ENCODE peak calls at places on chromosomes 11 and 22, in seven cellular contexts. One of them, this sample, is unnamed.

GRCh38 chr22:26981520-26981919 is 324.1 kb downstream of the MIAT start:
- DNase-seq in body of pancreas: no peak
- DNase-seq in HCT116: no peak
- DNase-seq in adrenal gland: no peak
- DNase-seq in uterus: peak
- DNase-seq in A549: no peak
- DNase-seq in transverse colon: peak
- DNase-seq in this sample: no peak

GRCh38 chr22:28395920-28396447 is 283.7 kb downstream of the TTC28 start:
- DNase-seq in body of pancreas: no peak
- DNase-seq in HCT116: no peak
- DNase-seq in adrenal gland: no peak
- DNase-seq in uterus: no peak
- DNase-seq in A549: no peak
- DNase-seq in transverse colon: no peak
- DNase-seq in this sample: no peak

GRCh38 chr11:118618991-118619375 is 11.6 kb downstream of the PHLDB1 start:
- DNase-seq in body of pancreas: peak
- DNase-seq in HCT116: no peak
- DNase-seq in adrenal gland: peak
- DNase-seq in uterus: peak
- DNase-seq in A549: no peak
- DNase-seq in transverse colon: no peak
- DNase-seq in this sample: peak

GRCh38 chr11:5689551-5689983 is at the start of gene TRIM22:
- DNase-seq in body of pancreas: peak
- DNase-seq in HCT116: no peak
- DNase-seq in adrenal gland: peak
- DNase-seq in uterus: peak
- DNase-seq in A549: no peak
- DNase-seq in transverse colon: peak
- DNase-seq in this sample: no peak

GRCh38 chr11:111427471-111427912 is 48.4 kb upstream of the POU2AF1 start:
- DNase-seq in body of pancreas: peak
- DNase-seq in HCT116: no peak
- DNase-seq in adrenal gland: no peak
- DNase-seq in uterus: peak
- DNase-seq in A549: no peak
- DNase-seq in transverse colon: no peak
- DNase-seq in this sample: peak

GRCh38 chr11:74319139-74319538 is 7.7 kb upstream of the P4HA3 start:
- DNase-seq in body of pancreas: no peak
- DNase-seq in HCT116: no peak
- DNase-seq in adrenal gland: peak
- DNase-seq in uterus: no peak
- DNase-seq in A549: no peak
- DNase-seq in transverse colon: no peak
- DNase-seq in this sample: no peak

GRCh38 chr11:28117712-28118111 is 9.5 kb downstream of the METTL15 start:
- DNase-seq in body of pancreas: no peak
- DNase-seq in HCT116: no peak
- DNase-seq in adrenal gland: no peak
- DNase-seq in uterus: no peak
- DNase-seq in A549: no peak
- DNase-seq in transverse colon: no peak
- DNase-seq in this sample: no peak

GRCh38 chr11:44248109-44248508 is 61.8 kb downstream of the ALX4 start:
- DNase-seq in body of pancreas: no peak
- DNase-seq in HCT116: no peak
- DNase-seq in adrenal gland: no peak
- DNase-seq in uterus: no peak
- DNase-seq in A549: no peak
- DNase-seq in transverse colon: no peak
- DNase-seq in this sample: no peak

GRCh38 chr11:31826530-31827438 is 15.7 kb upstream of the PAX6 start:
- DNase-seq in body of pancreas: no peak
- DNase-seq in HCT116: no peak
- DNase-seq in adrenal gland: no peak
- DNase-seq in uterus: no peak
- DNase-seq in A549: no peak
- DNase-seq in transverse colon: no peak
- DNase-seq in this sample: no peak

GRCh38 chr11:14253437-14253836 is 105.5 kb downstream of the RRAS2 start:
- DNase-seq in body of pancreas: no peak
- DNase-seq in HCT116: no peak
- DNase-seq in adrenal gland: no peak
- DNase-seq in uterus: no peak
- DNase-seq in A549: no peak
- DNase-seq in transverse colon: no peak
- DNase-seq in this sample: no peak

GRCh38 chr11:42407379-42407778 is 904.4 kb upstream of the API5 start:
- DNase-seq in body of pancreas: no peak
- DNase-seq in HCT116: no peak
- DNase-seq in adrenal gland: no peak
- DNase-seq in uterus: no peak
- DNase-seq in A549: no peak
- DNase-seq in transverse colon: no peak
- DNase-seq in this sample: no peak

GRCh38 chr11:55826919-55827318 is at the start of gene OR5L2:
- DNase-seq in body of pancreas: no peak
- DNase-seq in HCT116: no peak
- DNase-seq in adrenal gland: no peak
- DNase-seq in uterus: no peak
- DNase-seq in A549: no peak
- DNase-seq in transverse colon: no peak
- DNase-seq in this sample: no peak

GRCh38 chr11:14578551-14578956 is 58.4 kb upstream of the PSMA1 start:
- DNase-seq in body of pancreas: peak
- DNase-seq in HCT116: no peak
- DNase-seq in adrenal gland: peak
- DNase-seq in uterus: no peak
- DNase-seq in A549: no peak
- DNase-seq in transverse colon: peak
- DNase-seq in this sample: no peak

GRCh38 chr11:115334932-115335788 is 169.1 kb downstream of the CADM1 start:
- DNase-seq in body of pancreas: no peak
- DNase-seq in HCT116: no peak
- DNase-seq in adrenal gland: no peak
- DNase-seq in uterus: no peak
- DNase-seq in A549: peak
- DNase-seq in transverse colon: no peak
- DNase-seq in this sample: no peak

GRCh38 chr11:76846441-76846840 is 14.3 kb upstream of the ACER3 start:
- DNase-seq in body of pancreas: no peak
- DNase-seq in HCT116: no peak
- DNase-seq in adrenal gland: no peak
- DNase-seq in uterus: no peak
- DNase-seq in A549: no peak
- DNase-seq in transverse colon: no peak
- DNase-seq in this sample: no peak

GRCh38 chr22:35329114-35329847 is 29.6 kb downstream of the TOM1 start:
- DNase-seq in body of pancreas: no peak
- DNase-seq in HCT116: no peak
- DNase-seq in adrenal gland: no peak
- DNase-seq in uterus: no peak
- DNase-seq in A549: no peak
- DNase-seq in transverse colon: no peak
- DNase-seq in this sample: no peak
- TF ChIP-seq CTCF in body of pancreas: no peak
- TF ChIP-seq CTCF in HCT116: no peak
- TF ChIP-seq CTCF in adrenal gland: no peak
- TF ChIP-seq CTCF in uterus: no peak
- TF ChIP-seq CTCF in A549: no peak
- TF ChIP-seq CTCF in transverse colon: no peak
- TF ChIP-seq CTCF in this sample: no peak

GRCh38 chr11:65493367-65494176 is 5.3 kb upstream of the MALAT1 start:
- DNase-seq in body of pancreas: peak
- DNase-seq in HCT116: peak
- DNase-seq in adrenal gland: peak
- DNase-seq in uterus: peak
- DNase-seq in A549: peak
- DNase-seq in transverse colon: peak
- DNase-seq in this sample: peak
- TF ChIP-seq POLR2A in body of pancreas: peak
- TF ChIP-seq POLR2A in HCT116: no peak
- TF ChIP-seq POLR2A in adrenal gland: no peak
- TF ChIP-seq POLR2A in uterus: peak
- TF ChIP-seq POLR2A in A549: no peak
- TF ChIP-seq POLR2A in transverse colon: peak
- TF ChIP-seq POLR2A in this sample: no peak

DNA sequence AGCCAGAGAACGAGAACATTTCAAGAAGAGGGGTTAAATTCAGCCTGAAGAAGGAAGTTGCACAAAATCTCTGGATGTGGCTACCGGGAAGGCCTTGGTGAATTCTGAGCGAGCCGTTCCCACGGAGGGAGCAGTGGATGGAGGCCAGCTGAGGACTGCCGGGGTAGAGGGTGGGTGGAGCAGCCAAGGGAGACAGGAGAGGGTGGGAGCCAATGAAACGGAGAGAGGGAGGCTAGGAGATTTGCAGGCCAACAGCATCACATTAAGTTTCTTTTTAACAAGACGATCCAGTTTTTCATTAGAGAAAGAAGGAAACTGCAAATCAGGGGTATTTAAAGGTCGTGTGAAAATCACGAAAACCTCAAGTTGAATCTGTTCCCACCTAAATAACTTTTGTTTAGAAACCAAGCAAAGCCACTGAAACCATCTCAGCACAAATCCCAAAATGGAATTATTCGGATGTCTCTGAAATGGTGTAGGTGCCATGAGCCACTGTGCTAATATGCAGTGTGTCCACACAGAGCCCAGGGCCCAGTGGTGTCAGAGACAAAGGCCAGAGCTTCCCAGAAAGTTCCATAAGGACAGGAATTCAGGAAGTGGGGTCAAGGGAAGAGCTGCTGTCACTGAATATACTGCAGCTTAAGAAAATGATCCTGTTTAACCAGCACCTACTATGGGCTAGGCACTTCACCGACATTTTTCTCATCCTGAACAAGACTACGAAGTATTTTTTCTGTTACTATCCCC is 59.7 kb upstream of the SLC35C1 start:
- DNase-seq in body of pancreas: peak
- DNase-seq in HCT116: no peak
- DNase-seq in adrenal gland: no peak
- DNase-seq in uterus: peak
- DNase-seq in A549: no peak
- DNase-seq in transverse colon: no peak
- DNase-seq in this sample: no peak
- H3K4me3 ChIP-seq in body of pancreas: no peak
- H3K4me3 ChIP-seq in HCT116: no peak
- H3K4me3 ChIP-seq in adrenal gland: no peak
- H3K4me3 ChIP-seq in uterus: no peak
- H3K4me3 ChIP-seq in A549: no peak
- H3K4me3 ChIP-seq in transverse colon: no peak
- H3K4me3 ChIP-seq in this sample: no peak

GRCh38 chr11:91257593-91258170 is 966.9 kb upstream of the FAT3 start:
- DNase-seq in body of pancreas: no peak
- DNase-seq in HCT116: no peak
- DNase-seq in adrenal gland: no peak
- DNase-seq in uterus: no peak
- DNase-seq in A549: no peak
- DNase-seq in transverse colon: no peak
- DNase-seq in this sample: no peak

GRCh38 chr11:91265946-91266345 is 958.7 kb upstream of the FAT3 start:
- DNase-seq in body of pancreas: no peak
- DNase-seq in HCT116: no peak
- DNase-seq in adrenal gland: no peak
- DNase-seq in uterus: no peak
- DNase-seq in A549: no peak
- DNase-seq in transverse colon: no peak
- DNase-seq in this sample: no peak

GRCh38 chr11:91263698-91264097 is 960.9 kb upstream of the FAT3 start:
- DNase-seq in body of pancreas: no peak
- DNase-seq in HCT116: no peak
- DNase-seq in adrenal gland: no peak
- DNase-seq in uterus: no peak
- DNase-seq in A549: no peak
- DNase-seq in transverse colon: no peak
- DNase-seq in this sample: no peak

DNA sequence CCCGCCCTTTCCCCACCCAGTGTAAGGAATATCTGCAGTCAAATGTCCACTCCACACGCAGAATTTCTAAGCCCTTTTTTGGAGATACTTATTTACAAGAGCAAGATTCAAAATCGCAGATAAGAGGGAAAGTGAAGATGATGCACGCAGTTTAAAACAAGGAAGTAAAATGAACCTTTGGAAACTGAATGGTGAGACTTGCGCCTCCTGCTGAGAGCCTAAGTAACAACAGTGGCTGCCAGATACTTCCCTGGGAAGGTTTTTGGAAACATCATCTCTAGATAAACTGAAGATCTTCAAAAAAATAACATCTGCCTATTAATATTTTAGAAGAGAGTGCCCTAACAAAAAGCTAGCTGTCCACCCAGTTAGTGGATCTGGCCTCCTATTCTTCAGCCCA is 963.1 kb upstream of the FAT3 start:
- DNase-seq in body of pancreas: no peak
- DNase-seq in HCT116: no peak
- DNase-seq in adrenal gland: no peak
- DNase-seq in uterus: no peak
- DNase-seq in A549: no peak
- DNase-seq in transverse colon: no peak
- DNase-seq in this sample: no peak
- TF ChIP-seq CTCF in body of pancreas: no peak
- TF ChIP-seq CTCF in HCT116: no peak
- TF ChIP-seq CTCF in adrenal gland: no peak
- TF ChIP-seq CTCF in uterus: no peak
- TF ChIP-seq CTCF in A549: no peak
- TF ChIP-seq CTCF in transverse colon: no peak
- TF ChIP-seq CTCF in this sample: no peak

DNA sequence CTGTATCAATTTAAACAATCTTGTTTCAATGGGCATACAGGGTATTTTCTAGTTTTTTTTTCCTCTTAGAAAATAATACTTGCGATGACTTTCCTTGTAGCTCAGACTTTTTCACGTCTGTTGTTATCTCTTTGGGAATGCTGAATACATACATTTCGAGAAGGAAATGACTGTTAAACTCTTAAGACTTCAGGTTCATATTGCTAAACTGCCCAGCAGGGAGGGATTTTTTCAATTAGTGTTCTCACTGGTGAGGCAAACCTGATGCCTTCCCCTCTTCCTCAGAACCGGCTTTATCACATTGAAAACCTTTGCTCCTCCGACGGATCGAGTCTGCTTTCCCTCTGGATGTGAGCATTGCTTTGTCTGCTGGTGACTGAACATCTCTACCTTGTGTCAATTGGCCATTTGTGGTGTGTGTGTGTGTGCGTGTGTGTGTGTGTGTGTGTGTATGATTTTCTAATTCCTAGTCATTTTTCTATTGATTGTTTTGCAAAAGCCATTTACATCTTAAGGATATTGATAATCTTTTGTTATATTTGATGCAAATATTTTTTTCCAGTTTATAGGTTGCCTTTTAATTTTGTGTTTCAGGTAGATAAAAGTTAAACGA is 6.6 kb downstream of the NEAT1 start:
- DNase-seq in body of pancreas: peak
- DNase-seq in HCT116: no peak
- DNase-seq in adrenal gland: peak
- DNase-seq in uterus: peak
- DNase-seq in A549: no peak
- DNase-seq in transverse colon: peak
- DNase-seq in this sample: peak
- TF ChIP-seq POLR2A in body of pancreas: no peak
- TF ChIP-seq POLR2A in HCT116: peak
- TF ChIP-seq POLR2A in adrenal gland: peak
- TF ChIP-seq POLR2A in uterus: no peak
- TF ChIP-seq POLR2A in A549: peak
- TF ChIP-seq POLR2A in transverse colon: peak
- TF ChIP-seq POLR2A in this sample: no peak

This sample was measured in lower leg skin.